ENCODE peak calls at places on chromosomes 3 and 15, in ten cellular contexts. P is esophagus squamous epithelium; Z is kidney; N is mesenchymal stem cell; V is left colon; B is AG09309; D is lower leg skin; T is GM04504; M is amygdala; X is activated CD4-positive, alpha-beta T cell treated with anti-CD3 and anti-CD28 coated beads for 48 hours. W is an unnamed sample.

GRCh38 chr3:192816274-192816853 is 89.0 kb upstream of the FGF12 start:
- DNase-seq in M (no peak), Z (no peak), N (peak; percentile 71), T (peak; percentile 41), B (peak; percentile 40), X (no peak), V (no peak), D (no peak), P (no peak), W (no peak)

GRCh38 chr3:25575001-25575400 is 89.7 kb downstream of the TOP2B start:
- DNase-seq in V (no peak), P (no peak), D (no peak), X (no peak), B (no peak), M (no peak), Z (no peak), N (no peak), T (no peak), W (no peak)

GRCh38 chr3:60424034-60424433 is 827.2 kb downstream of the FHIT start:
- DNase-seq in Z (no peak), V (no peak), D (no peak), T (no peak), X (no peak), M (no peak), P (no peak), N (no peak), B (no peak), W (no peak)

GRCh38 chr15:75450307-75451201 is 936 bp downstream of the SIN3A start:
- DNase-seq in X (peak; percentile 98), M (peak; percentile 17), V (peak; percentile 97), N (peak; percentile 98), T (peak; percentile 93), Z (peak; percentile 99), B (peak; percentile 85), P (peak; percentile 92), D (peak; percentile 100), W (peak; percentile 98)

GRCh38 chr15:57422113-57422754 is 45.9 kb downstream of the CGNL1 start:
- DNase-seq in B (peak; percentile 42), Z (no peak), M (no peak), P (no peak), N (no peak), D (no peak), T (no peak), V (no peak), X (no peak), W (no peak)

GRCh38 chr15:69990566-69991391 is 106.9 kb downstream of the TLE3 start:
- DNase-seq in Z (no peak), N (no peak), M (no peak), D (no peak), V (no peak), P (no peak), B (no peak), X (no peak), T (no peak), W (no peak)

GRCh38 chr15:40103864-40104271 is 4.8 kb downstream of the BMF start:
- DNase-seq in N (no peak), M (no peak), D (no peak), B (no peak), V (no peak), T (no peak), P (no peak), Z (no peak), X (no peak), W (no peak)

GRCh38 chr3:128493221-128494151 is 485 bp upstream of the GATA2 start:
- DNase-seq in N (no peak), T (no peak), D (peak; percentile 82), P (no peak), V (no peak), Z (peak; percentile 73), M (no peak), B (no peak), X (no peak), W (peak; percentile 8)

GRCh38 chr3:13093687-13094086 is 20.5 kb upstream of the IQSEC1 start:
- DNase-seq in M (no peak), D (no peak), P (no peak), N (no peak), Z (no peak), X (no peak), V (no peak), B (no peak), T (no peak), W (no peak)

GRCh38 chr15:76333309-76333708 is 3.3 kb upstream of the ISL2 start:
- DNase-seq in P (no peak), M (no peak), D (peak; percentile 37), X (no peak), N (no peak), V (no peak), B (no peak), T (no peak), Z (no peak), W (no peak)

GRCh38 chr15:83278191-83278590 is 6.3 kb downstream of the BNC1 start:
- DNase-seq in B (no peak), X (no peak), N (peak; percentile 59), Z (no peak), V (no peak), T (peak; percentile 64), D (no peak), M (no peak), P (no peak), W (no peak)

GRCh38 chr15:65730560-65731172 is 61.4 kb downstream of the DENND4A start:
- DNase-seq in Z (no peak), N (peak; percentile 17), M (no peak), X (no peak), P (no peak), B (no peak), V (no peak), D (no peak), T (no peak), W (no peak)